ENCODE peak calls at places on chromosomes 6 and 20, in eight cellular contexts. One of them, this sample, is unnamed.

GRCh38 chr20:46128310-46129151 is 10.4 kb downstream of the CD40 start:
- DNase-seq in neural crest cell: peak
- DNase-seq in AG04450: no peak
- DNase-seq in activated T-helper 1 cell treated with anti-CD3 and anti-CD28 coated beads, Interleukin-12 subunit alpha, Interleukin-12 subunit beta, Interleukin-2, Interleukin-4 antibody, amounts not matched to agents 30 ng/mL and 10 ng/mL and 1 ng/mL, durations not matched to agents 14 hours and 24 hours and 36 hours: no peak
- DNase-seq in activated naive CD8-positive, alpha-beta T cell treated with anti-CD3 and anti-CD28 coated beads, Interleukin-2, amount 50 U/mL, for 24 hours: no peak
- DNase-seq in stromal cell of bone marrow: no peak
- DNase-seq in HTR-8/SVneo: peak
- DNase-seq in testis: peak
- DNase-seq in this sample: no peak

GRCh38 chr20:48489656-48490055 is 338.1 kb downstream of the PREX1 start:
- DNase-seq in activated T-helper 1 cell treated with anti-CD3 and anti-CD28 coated beads, Interleukin-12 subunit alpha, Interleukin-12 subunit beta, Interleukin-2, Interleukin-4 antibody, amounts not matched to agents 30 ng/mL and 10 ng/mL and 1 ng/mL, durations not matched to agents 14 hours and 24 hours and 36 hours: no peak
- DNase-seq in AG04450: no peak
- DNase-seq in neural crest cell: no peak
- DNase-seq in testis: no peak
- DNase-seq in HTR-8/SVneo: no peak
- DNase-seq in activated naive CD8-positive, alpha-beta T cell treated with anti-CD3 and anti-CD28 coated beads, Interleukin-2, amount 50 U/mL, for 24 hours: no peak
- DNase-seq in stromal cell of bone marrow: no peak
- DNase-seq in this sample: no peak

GRCh38 chr6:114342826-114343781 is at the start of gene HS3ST5:
- DNase-seq in neural crest cell: peak
- DNase-seq in stromal cell of bone marrow: no peak
- DNase-seq in testis: peak
- DNase-seq in activated naive CD8-positive, alpha-beta T cell treated with anti-CD3 and anti-CD28 coated beads, Interleukin-2, amount 50 U/mL, for 24 hours: no peak
- DNase-seq in AG04450: no peak
- DNase-seq in activated T-helper 1 cell treated with anti-CD3 and anti-CD28 coated beads, Interleukin-12 subunit alpha, Interleukin-12 subunit beta, Interleukin-2, Interleukin-4 antibody, amounts not matched to agents 30 ng/mL and 10 ng/mL and 1 ng/mL, durations not matched to agents 14 hours and 24 hours and 36 hours: no peak
- DNase-seq in HTR-8/SVneo: peak
- DNase-seq in this sample: no peak

GRCh38 chr6:143516700-143517446 is 5.4 kb upstream of the FUCA2 start:
- DNase-seq in activated T-helper 1 cell treated with anti-CD3 and anti-CD28 coated beads, Interleukin-12 subunit alpha, Interleukin-12 subunit beta, Interleukin-2, Interleukin-4 antibody, amounts not matched to agents 30 ng/mL and 10 ng/mL and 1 ng/mL, durations not matched to agents 14 hours and 24 hours and 36 hours: no peak
- DNase-seq in HTR-8/SVneo: no peak
- DNase-seq in stromal cell of bone marrow: no peak
- DNase-seq in activated naive CD8-positive, alpha-beta T cell treated with anti-CD3 and anti-CD28 coated beads, Interleukin-2, amount 50 U/mL, for 24 hours: no peak
- DNase-seq in testis: no peak
- DNase-seq in neural crest cell: no peak
- DNase-seq in AG04450: no peak
- DNase-seq in this sample: no peak

GRCh38 chr20:3777726-3778629 is 3.3 kb downstream of the SPEF1 start:
- DNase-seq in HTR-8/SVneo: no peak
- DNase-seq in stromal cell of bone marrow: no peak
- DNase-seq in AG04450: no peak
- DNase-seq in neural crest cell: peak
- DNase-seq in activated T-helper 1 cell treated with anti-CD3 and anti-CD28 coated beads, Interleukin-12 subunit alpha, Interleukin-12 subunit beta, Interleukin-2, Interleukin-4 antibody, amounts not matched to agents 30 ng/mL and 10 ng/mL and 1 ng/mL, durations not matched to agents 14 hours and 24 hours and 36 hours: no peak
- DNase-seq in activated naive CD8-positive, alpha-beta T cell treated with anti-CD3 and anti-CD28 coated beads, Interleukin-2, amount 50 U/mL, for 24 hours: peak
- DNase-seq in testis: peak
- DNase-seq in this sample: peak

GRCh38 chr6:167350731-167351655 is 26.1 kb downstream of the TTLL2 start:
- DNase-seq in AG04450: no peak
- DNase-seq in activated T-helper 1 cell treated with anti-CD3 and anti-CD28 coated beads, Interleukin-12 subunit alpha, Interleukin-12 subunit beta, Interleukin-2, Interleukin-4 antibody, amounts not matched to agents 30 ng/mL and 10 ng/mL and 1 ng/mL, durations not matched to agents 14 hours and 24 hours and 36 hours: peak
- DNase-seq in neural crest cell: peak
- DNase-seq in testis: peak
- DNase-seq in HTR-8/SVneo: peak
- DNase-seq in stromal cell of bone marrow: no peak
- DNase-seq in activated naive CD8-positive, alpha-beta T cell treated with anti-CD3 and anti-CD28 coated beads, Interleukin-2, amount 50 U/mL, for 24 hours: peak
- DNase-seq in this sample: peak

GRCh38 chr6:218153-219018 is 73.9 kb upstream of the DUSP22 start:
- DNase-seq in neural crest cell: no peak
- DNase-seq in activated T-helper 1 cell treated with anti-CD3 and anti-CD28 coated beads, Interleukin-12 subunit alpha, Interleukin-12 subunit beta, Interleukin-2, Interleukin-4 antibody, amounts not matched to agents 30 ng/mL and 10 ng/mL and 1 ng/mL, durations not matched to agents 14 hours and 24 hours and 36 hours: no peak
- DNase-seq in testis: no peak
- DNase-seq in activated naive CD8-positive, alpha-beta T cell treated with anti-CD3 and anti-CD28 coated beads, Interleukin-2, amount 50 U/mL, for 24 hours: no peak
- DNase-seq in AG04450: no peak
- DNase-seq in stromal cell of bone marrow: no peak
- DNase-seq in HTR-8/SVneo: no peak
- DNase-seq in this sample: peak

GRCh38 chr6:116948535-116949304 is 71.7 kb downstream of the RFX6 start:
- DNase-seq in stromal cell of bone marrow: no peak
- DNase-seq in HTR-8/SVneo: no peak
- DNase-seq in activated T-helper 1 cell treated with anti-CD3 and anti-CD28 coated beads, Interleukin-12 subunit alpha, Interleukin-12 subunit beta, Interleukin-2, Interleukin-4 antibody, amounts not matched to agents 30 ng/mL and 10 ng/mL and 1 ng/mL, durations not matched to agents 14 hours and 24 hours and 36 hours: no peak
- DNase-seq in AG04450: no peak
- DNase-seq in neural crest cell: no peak
- DNase-seq in activated naive CD8-positive, alpha-beta T cell treated with anti-CD3 and anti-CD28 coated beads, Interleukin-2, amount 50 U/mL, for 24 hours: no peak
- DNase-seq in testis: no peak
- DNase-seq in this sample: no peak

GRCh38 chr6:710601-711571 is 17.9 kb upstream of the EXOC2 start:
- DNase-seq in testis: peak
- DNase-seq in activated T-helper 1 cell treated with anti-CD3 and anti-CD28 coated beads, Interleukin-12 subunit alpha, Interleukin-12 subunit beta, Interleukin-2, Interleukin-4 antibody, amounts not matched to agents 30 ng/mL and 10 ng/mL and 1 ng/mL, durations not matched to agents 14 hours and 24 hours and 36 hours: peak
- DNase-seq in activated naive CD8-positive, alpha-beta T cell treated with anti-CD3 and anti-CD28 coated beads, Interleukin-2, amount 50 U/mL, for 24 hours: peak
- DNase-seq in HTR-8/SVneo: peak
- DNase-seq in neural crest cell: peak
- DNase-seq in AG04450: no peak
- DNase-seq in stromal cell of bone marrow: peak
- DNase-seq in this sample: peak

GRCh38 chr6:26199057-26199772 is 112.0 kb downstream of the HFE start:
- DNase-seq in stromal cell of bone marrow: peak
- DNase-seq in HTR-8/SVneo: peak
- DNase-seq in activated T-helper 1 cell treated with anti-CD3 and anti-CD28 coated beads, Interleukin-12 subunit alpha, Interleukin-12 subunit beta, Interleukin-2, Interleukin-4 antibody, amounts not matched to agents 30 ng/mL and 10 ng/mL and 1 ng/mL, durations not matched to agents 14 hours and 24 hours and 36 hours: peak
- DNase-seq in neural crest cell: peak
- DNase-seq in testis: peak
- DNase-seq in AG04450: peak
- DNase-seq in activated naive CD8-positive, alpha-beta T cell treated with anti-CD3 and anti-CD28 coated beads, Interleukin-2, amount 50 U/mL, for 24 hours: peak
- DNase-seq in this sample: peak